ENCODE peak calls at places on chromosomes 1 and 21, in five cellular contexts. Q is epithelial cell of esophagus, B is thyroid gland, Y is coronary artery, J is cardiac fibroblast. C is an unnamed sample.
A peak's percentile ranks its signal among the peaks of the same experiment; 100 is the strongest.

GRCh38 chr1:215958836-215959235 is 391.7 kb downstream of the KCTD3 start:
- DNase-seq in Q (peak; percentile 8), Y (no peak), J (no peak), B (no peak), C (no peak)

GRCh38 chr1:183214021-183214970 is 28.2 kb downstream of the LAMC2 start:
- DNase-seq in J (no peak), B (peak; percentile 35), Y (no peak), Q (no peak), C (no peak)

GRCh38 chr1:245800901-245801605 is 646.3 kb downstream of the KIF26B start:
- DNase-seq in Y (no peak), Q (no peak), J (no peak), B (no peak), C (no peak)

GRCh38 chr1:54459714-54460113 is 53.5 kb upstream of the SSBP3 start:
- DNase-seq in Y (peak; percentile 54), B (no peak), J (no peak), Q (no peak), C (no peak)

GRCh38 chr1:91026777-91027176 is 4.9 kb upstream of the ZNF644 start:
- DNase-seq in Q (peak; percentile 50), J (peak; percentile 59), Y (no peak), B (no peak), C (no peak)

GRCh38 chr1:69513621-69514020 is 54.1 kb upstream of the LRRC7 start:
- DNase-seq in Q (peak; percentile 64), J (peak; percentile 63), B (no peak), Y (no peak), C (no peak)

GRCh38 chr21:45998276-45998701 is 16.7 kb downstream of the COL6A1 start:
- DNase-seq in Q (no peak), B (no peak), J (no peak), Y (no peak), C (peak; percentile 0)

GRCh38 chr1:226131639-226132038 is 54.9 kb downstream of the ACBD3 start:
- DNase-seq in Q (no peak), J (no peak), Y (no peak), B (no peak), C (no peak)

GRCh38 chr1:26582836-26583460 is 53.4 kb downstream of the RPS6KA1 start:
- DNase-seq in J (peak; percentile 79), Q (peak; percentile 48), B (no peak), Y (no peak), C (no peak)

GRCh38 chr1:68675336-68675735 is 178.5 kb upstream of the DEPDC1 start:
- DNase-seq in J (no peak), B (no peak), Q (peak; percentile 63), Y (no peak), C (no peak)

GRCh38 chr1:67795179-67795916 is 37.9 kb downstream of the GNG12 start:
- DNase-seq in Y (no peak), Q (no peak), J (no peak), B (no peak), C (no peak)

GRCh38 chr1:152497273-152497672 is 13.3 kb upstream of the LCE5A start:
- DNase-seq in J (peak; percentile 8), Y (no peak), B (no peak), Q (peak; percentile 69), C (no peak)

DNA sequence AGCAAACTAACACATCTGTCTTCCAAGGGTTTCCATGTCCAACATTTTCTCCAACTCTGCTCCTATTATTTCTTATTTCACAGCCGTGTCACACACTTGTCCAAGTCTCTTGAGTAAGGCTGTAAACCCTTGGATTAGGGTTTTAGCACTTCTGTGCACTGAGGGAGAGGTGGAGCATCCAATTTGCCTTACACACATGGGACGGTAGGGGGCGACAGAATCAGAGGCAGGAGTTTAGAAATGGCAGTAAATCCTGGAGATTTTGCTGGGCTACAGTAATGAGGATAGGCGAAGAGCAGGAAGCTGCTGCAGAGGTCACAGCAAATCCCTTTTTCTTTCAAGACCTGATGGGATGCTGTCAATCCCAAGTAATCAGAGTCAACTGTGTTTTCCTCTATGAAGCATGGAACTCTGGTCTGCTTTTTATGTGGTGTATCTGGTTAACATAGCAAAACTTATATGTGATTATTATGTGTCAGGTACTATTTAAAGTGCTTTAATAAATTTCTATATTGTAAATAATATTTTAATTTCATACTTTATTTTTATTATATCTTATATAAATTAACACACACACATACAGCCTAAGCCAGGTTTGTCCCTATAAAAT is 15.4 kb upstream of the LCE5A start:
- DNase-seq in J (peak; percentile 34), Y (no peak), B (no peak), Q (peak; percentile 76), C (no peak)
- TF ChIP-seq CTCF in J (peak; percentile 62), Y (no peak), B (no peak), Q (peak; percentile 94), C (no peak)

GRCh38 chr1:214547747-214548146 is 3.7 kb downstream of the PTPN14 start:
- DNase-seq in Y (no peak), J (no peak), B (no peak), Q (no peak), C (no peak)
- TF ChIP-seq CTCF in Y (no peak), J (no peak), B (no peak), Q (no peak), C (no peak)

DNA sequence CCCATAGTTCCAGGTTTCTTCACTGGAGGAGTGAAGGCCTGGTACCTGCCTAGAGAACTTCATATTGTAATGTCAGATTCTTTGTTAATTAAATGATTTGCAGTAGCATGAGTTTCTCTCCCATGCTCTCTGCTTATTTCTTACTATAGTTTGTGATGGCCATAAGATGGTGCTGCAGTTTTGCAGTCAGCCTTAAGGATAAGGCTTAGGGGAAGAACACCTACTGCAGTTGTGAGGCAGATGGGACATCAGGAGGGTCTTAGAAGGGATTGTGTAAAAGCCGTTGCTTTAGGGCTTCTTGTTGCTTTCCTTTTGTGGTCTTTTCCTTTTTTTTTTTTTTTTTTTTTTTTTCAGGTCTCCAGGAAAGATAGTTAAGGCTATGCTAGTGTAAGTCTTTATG is 61.8 kb downstream of the MACF1 start:
- DNase-seq in Q (peak; percentile 27), J (peak; percentile 34), B (no peak), Y (no peak), C (no peak)
- TF ChIP-seq CTCF in Q (peak; percentile 43), J (no peak), B (no peak), Y (no peak), C (no peak)

GRCh38 chr1:52368383-52369172 is 2.6 kb upstream of the CC2D1B start:
- DNase-seq in B (peak; percentile 72), Q (peak; percentile 92), J (peak; percentile 38), Y (no peak), C (peak; percentile 77)
- TF ChIP-seq CTCF in B (no peak), Q (peak; percentile 13), J (peak; percentile 22), Y (no peak), C (no peak)

GRCh38 chr1:203453016-203453415 is 22.6 kb upstream of the PRELP start:
- DNase-seq in B (no peak), J (no peak), Y (no peak), Q (no peak), C (no peak)

GRCh38 chr1:203454986-203455471 is 20.6 kb upstream of the PRELP start:
- DNase-seq in Q (no peak), Y (no peak), J (no peak), B (no peak), C (no peak)

GRCh38 chr1:203455706-203456105 is 19.9 kb upstream of the PRELP start:
- DNase-seq in B (no peak), Y (no peak), J (no peak), Q (no peak), C (no peak)

GRCh38 chr1:203451849-203452784 is 23.5 kb upstream of the PRELP start:
- DNase-seq in Y (no peak), B (no peak), J (no peak), Q (no peak), C (no peak)

DNA sequence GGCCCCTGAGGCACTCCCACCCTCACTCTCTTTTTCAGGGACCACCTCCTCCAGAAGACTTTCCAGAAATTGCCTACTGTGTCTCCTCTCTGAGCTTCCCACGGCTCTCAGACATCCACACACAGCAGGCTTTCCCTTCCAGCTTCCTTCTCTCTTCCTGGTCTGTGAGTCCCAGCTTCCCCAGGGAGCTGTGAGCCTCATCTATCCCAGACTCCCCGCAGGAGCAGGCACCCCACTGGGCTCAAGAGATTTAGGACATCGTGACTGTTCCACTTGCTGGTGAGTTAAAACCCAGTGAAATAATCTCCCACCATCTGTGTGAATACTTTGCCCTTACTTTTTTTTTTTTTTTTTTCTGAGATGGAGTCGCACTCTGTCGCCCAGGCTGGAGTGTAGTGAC is 22.0 kb upstream of the PRELP start:
- DNase-seq in Q (no peak), B (no peak), Y (no peak), J (no peak), C (no peak)
- TF ChIP-seq CTCF in Q (no peak), B (no peak), Y (no peak), J (no peak), C (no peak)

GRCh38 chr1:51314974-51315373 is 15.4 kb downstream of the TTC39A start:
- DNase-seq in B (peak; percentile 52), J (no peak), Q (peak; percentile 76), Y (no peak), C (no peak)

GRCh38 chr1:51311826-51312225 is 18.5 kb downstream of the TTC39A start:
- DNase-seq in J (no peak), B (no peak), Q (no peak), Y (no peak), C (no peak)

GRCh38 chr1:51313961-51314777 is 16.2 kb downstream of the TTC39A start:
- DNase-seq in Y (no peak), J (peak; percentile 90), B (no peak), Q (peak; percentile 93), C (no peak)

GRCh38 chr1:51312718-51313117 is 17.6 kb downstream of the TTC39A start:
- DNase-seq in J (no peak), B (no peak), Y (no peak), Q (no peak), C (no peak)

DNA sequence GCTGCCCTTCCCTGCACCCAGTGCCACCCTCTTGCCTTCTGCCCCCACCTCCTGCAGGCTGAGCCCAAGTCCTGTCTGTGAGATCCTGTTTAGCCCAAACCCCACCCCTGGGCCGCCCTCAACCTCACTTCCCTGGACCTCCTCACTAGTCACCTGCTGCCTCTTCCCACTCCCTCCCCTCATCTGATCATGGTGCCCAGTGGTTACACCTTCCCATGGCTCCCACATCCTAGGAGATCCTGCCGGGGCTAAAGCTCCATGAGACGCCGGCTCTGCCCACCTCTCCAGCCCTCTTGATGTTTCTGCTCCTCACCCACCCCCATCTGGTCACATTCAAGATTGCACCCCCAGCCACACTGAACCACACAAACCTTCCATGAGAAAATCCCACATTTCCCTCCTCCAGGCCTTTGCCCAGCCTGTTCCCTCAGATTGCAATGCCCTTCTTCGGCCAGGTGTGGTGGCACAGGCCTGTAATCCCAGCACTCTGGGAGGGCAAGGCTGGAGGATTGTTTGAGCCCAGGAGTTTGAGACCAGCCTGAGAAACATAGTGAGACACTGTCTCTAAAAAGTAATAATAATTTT is 17.0 kb downstream of the TTC39A start:
- DNase-seq in Y (no peak), J (no peak), B (no peak), Q (no peak), C (peak; percentile 20)
- TF ChIP-seq CTCF in Y (no peak), J (peak; percentile 22), B (no peak), Q (peak; percentile 20), C (no peak)

GRCh38 chr1:227897704-227898438 is 49.9 kb downstream of the WNT9A start:
- DNase-seq in J (no peak), Q (no peak), Y (peak; percentile 43), B (peak; percentile 0), C (no peak)
- TF ChIP-seq CTCF in J (no peak), Q (no peak), Y (no peak), B (no peak), C (no peak)